ENCODE peak calls at places on chromosome 2, in six cellular contexts. U is ovary, T is stomach, K is H1, G is A549, N is upper lobe of left lung. Y is an unnamed sample.

GRCh38 chr2:14072338-14072737 is 560.2 kb upstream of the LRATD1 start:
- DNase-seq in T (no peak), G (no peak), N (no peak), U (no peak), K (no peak), Y (no peak)

GRCh38 chr2:8168876-8169275 is 513.0 kb upstream of the ID2 start:
- DNase-seq in U (no peak), T (no peak), G (no peak), N (no peak), K (no peak), Y (no peak)

GRCh38 chr2:29000481-29000880 is 19.4 kb downstream of the TOGARAM2 start:
- DNase-seq in N (no peak), G (no peak), U (no peak), K (no peak), T (peak), Y (no peak)

GRCh38 chr2:240759454-240759853 is 60.6 kb downstream of the KIF1A start:
- DNase-seq in K (no peak), T (no peak), U (no peak), G (no peak), N (no peak), Y (no peak)

GRCh38 chr2:199977984-199978415 is 22.6 kb downstream of the MAIP1 start:
- DNase-seq in T (no peak), U (no peak), K (no peak), G (no peak), N (no peak), Y (no peak)

GRCh38 chr2:176110975-176111663 is 4.0 kb downstream of the HOXD11 start:
- DNase-seq in G (peak), N (no peak), K (no peak), U (peak), T (no peak), Y (peak)

GRCh38 chr2:229339613-229340012 is 68.5 kb upstream of the PID1 start:
- DNase-seq in K (no peak), N (no peak), T (no peak), G (no peak), U (no peak), Y (no peak)

GRCh38 chr2:108396845-108397244 is 19.1 kb downstream of the SULT1C4 start:
- DNase-seq in G (no peak), K (no peak), T (no peak), U (no peak), N (no peak), Y (no peak)

GRCh38 chr2:216404010-216404618 is 8.2 kb upstream of the SMARCAL1 start:
- DNase-seq in T (peak), K (no peak), G (peak), U (no peak), N (no peak), Y (peak)

GRCh38 chr2:26178746-26179436 is 6.0 kb downstream of the GAREM2 start:
- DNase-seq in T (peak), G (no peak), K (no peak), U (no peak), N (peak), Y (no peak)
- H3K27ac ChIP-seq in T (no peak), G (peak), K (peak), U (no peak), N (no peak), Y (no peak)

GRCh38 chr2:97995026-97995733 is 568 bp downstream of the TMEM131 start:
- DNase-seq in N (no peak), K (no peak), U (no peak), G (peak), T (peak), Y (peak)
- TF ChIP-seq POLR2A in N (no peak), K (no peak), U (no peak), G (peak), T (no peak), Y (no peak)

GRCh38 chr2:84904717-84905174 is 710 bp upstream of the TMSB10 start:
- DNase-seq in K (no peak), G (no peak), N (no peak), T (peak), U (peak), Y (peak)
- TF ChIP-seq EP300 in K (no peak), G (no peak), N (peak), T (peak), U (no peak), Y (peak)

GRCh38 chr2:136134126-136134525 is 16.2 kb upstream of the CXCR4 start:
- DNase-seq in K (no peak), U (no peak), N (no peak), T (no peak), G (no peak), Y (no peak)

GRCh38 chr2:136131961-136132839 is 14.3 kb upstream of the CXCR4 start:
- DNase-seq in G (no peak), N (no peak), U (no peak), T (peak), K (no peak), Y (no peak)

GRCh38 chr2:136135462-136135861 is 17.5 kb upstream of the CXCR4 start:
- DNase-seq in G (no peak), U (no peak), T (no peak), K (no peak), N (no peak), Y (no peak)

GRCh38 chr2:136131484-136131960 is 13.6 kb upstream of the CXCR4 start:
- DNase-seq in U (no peak), G (no peak), K (no peak), T (no peak), N (no peak), Y (no peak)

DNA sequence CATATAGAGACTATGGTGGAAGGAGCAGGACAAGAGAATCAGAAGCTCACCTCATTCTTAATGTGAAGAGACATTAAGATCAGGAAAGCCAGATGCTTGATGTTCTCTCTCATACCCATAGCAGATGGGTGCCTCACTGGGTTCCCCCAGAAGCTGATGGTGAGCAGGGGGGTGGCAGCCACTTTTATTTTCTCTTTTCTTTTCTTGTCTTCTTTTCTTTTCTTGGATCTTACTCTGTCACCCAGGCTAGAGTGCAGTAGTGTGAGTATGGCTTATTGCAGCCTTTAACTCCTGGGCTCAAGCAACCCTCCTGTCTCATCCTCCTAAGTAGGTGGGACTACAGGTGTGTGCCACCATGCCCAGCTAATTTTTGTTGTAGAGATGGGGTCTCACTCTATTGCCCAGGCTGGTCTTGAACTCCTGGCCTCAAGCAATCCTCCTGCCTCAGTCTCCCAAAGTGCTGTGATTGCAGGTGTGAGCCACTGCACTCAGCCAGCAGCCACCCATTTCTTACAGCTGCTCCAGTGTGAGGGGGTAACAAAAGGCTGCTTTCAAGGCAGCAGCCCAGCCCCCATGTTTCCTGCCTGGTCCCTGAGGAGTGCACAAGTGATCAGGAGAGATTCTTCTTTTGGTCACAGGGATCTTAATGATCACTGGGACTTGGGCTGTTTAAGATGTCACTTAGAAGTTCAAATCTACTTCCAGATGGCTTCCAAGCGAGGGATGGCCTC is 15.1 kb upstream of the CXCR4 start:
- DNase-seq in N (no peak), K (no peak), U (no peak), G (no peak), T (no peak), Y (no peak)
- H3K27ac ChIP-seq in N (no peak), K (no peak), U (no peak), G (no peak), T (peak), Y (no peak)

GRCh38 chr2:241859436-241860183 is 916 bp upstream of the PDCD1 start:
- DNase-seq in K (no peak), N (peak), U (peak), G (no peak), T (no peak), Y (peak)
- TF ChIP-seq POLR2A in K (no peak), N (no peak), U (peak), G (no peak), T (no peak), Y (no peak)

GRCh38 chr2:189409647-189410046 is 31.6 kb upstream of the WDR75 start:
- DNase-seq in N (no peak), K (no peak), U (no peak), T (no peak), G (no peak), Y (no peak)
- TF ChIP-seq EP300 in N (no peak), K (no peak), U (no peak), T (no peak), G (no peak), Y (no peak)

DNA sequence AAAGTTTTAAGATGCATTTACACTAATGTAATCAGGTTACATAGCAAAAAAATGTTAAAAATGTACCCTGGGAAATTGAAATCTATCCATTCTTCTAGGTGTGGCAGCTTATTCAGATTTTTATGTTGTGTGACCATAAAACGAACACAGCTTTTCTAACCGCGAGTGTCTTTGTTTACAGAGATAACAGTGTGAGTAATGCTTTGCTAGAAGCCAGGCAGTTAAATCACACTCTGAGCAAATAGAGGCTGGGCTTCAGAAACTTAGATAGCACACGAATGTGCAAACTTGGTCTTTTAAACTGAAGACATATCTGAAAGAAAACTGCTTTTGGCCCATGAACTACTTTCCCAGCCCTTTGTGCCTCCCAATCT is 116.1 kb downstream of the SPTBN1 start:
- DNase-seq in N (no peak), G (peak), U (no peak), K (no peak), T (no peak), Y (no peak)
- H3K27ac ChIP-seq in N (peak), G (peak), U (peak), K (no peak), T (peak), Y (peak)

DNA sequence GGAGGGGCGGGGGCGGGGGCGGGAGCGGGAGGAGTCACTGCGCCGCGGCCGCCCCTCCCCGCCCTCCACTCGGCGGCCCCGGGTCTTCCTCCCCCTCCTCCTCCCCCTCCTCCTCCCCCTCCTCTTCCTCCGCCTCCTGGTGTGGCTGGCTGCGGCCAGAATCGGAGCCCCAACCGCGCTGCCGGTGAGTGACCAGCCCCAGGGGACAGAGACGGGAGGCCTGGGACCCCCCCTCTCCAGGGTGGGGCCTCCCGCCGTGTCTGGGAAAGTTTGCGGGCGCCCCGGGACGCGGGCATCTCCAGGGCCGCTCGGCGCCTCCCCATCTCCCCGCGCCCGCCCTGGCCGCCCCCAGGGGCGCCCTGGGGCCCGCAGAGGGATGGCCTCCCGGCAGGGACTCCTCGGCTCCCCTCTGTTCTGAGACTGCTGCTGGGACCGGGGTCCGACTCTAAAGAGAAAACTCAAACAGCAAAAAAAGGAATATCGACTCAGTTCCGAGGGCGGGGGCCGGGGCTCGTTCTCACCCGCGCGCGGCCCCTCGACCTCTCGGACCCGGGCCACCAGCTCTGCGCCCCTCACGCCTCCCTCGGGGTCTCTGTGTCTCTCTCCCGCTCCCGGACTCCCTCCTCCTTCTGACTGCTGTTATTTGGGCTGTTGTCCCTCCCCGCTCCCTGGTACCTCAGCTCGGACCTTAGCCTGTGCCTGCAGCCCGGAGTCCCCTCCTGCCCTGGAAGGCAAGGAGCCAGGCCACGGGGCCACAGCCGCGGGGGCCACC is at the start of gene STON1:
- DNase-seq in N (peak), U (peak), T (peak), G (peak), K (no peak), Y (no peak)
- TF ChIP-seq POLR2A in N (no peak), U (no peak), T (no peak), G (no peak), K (no peak), Y (peak)

GRCh38 chr2:69725706-69726360 is 16.1 kb upstream of the ANXA4 start:
- DNase-seq in U (no peak), N (no peak), K (no peak), T (no peak), G (no peak), Y (no peak)

GRCh38 chr2:69723791-69724190 is 18.1 kb upstream of the ANXA4 start:
- DNase-seq in T (no peak), K (no peak), N (peak), G (no peak), U (no peak), Y (no peak)

GRCh38 chr2:69720404-69720803 is 21.5 kb upstream of the ANXA4 start:
- DNase-seq in K (no peak), G (no peak), T (no peak), U (no peak), N (no peak), Y (no peak)

GRCh38 chr2:69720922-69721491 is 20.9 kb upstream of the ANXA4 start:
- DNase-seq in T (no peak), K (no peak), G (no peak), U (no peak), N (peak), Y (no peak)

DNA sequence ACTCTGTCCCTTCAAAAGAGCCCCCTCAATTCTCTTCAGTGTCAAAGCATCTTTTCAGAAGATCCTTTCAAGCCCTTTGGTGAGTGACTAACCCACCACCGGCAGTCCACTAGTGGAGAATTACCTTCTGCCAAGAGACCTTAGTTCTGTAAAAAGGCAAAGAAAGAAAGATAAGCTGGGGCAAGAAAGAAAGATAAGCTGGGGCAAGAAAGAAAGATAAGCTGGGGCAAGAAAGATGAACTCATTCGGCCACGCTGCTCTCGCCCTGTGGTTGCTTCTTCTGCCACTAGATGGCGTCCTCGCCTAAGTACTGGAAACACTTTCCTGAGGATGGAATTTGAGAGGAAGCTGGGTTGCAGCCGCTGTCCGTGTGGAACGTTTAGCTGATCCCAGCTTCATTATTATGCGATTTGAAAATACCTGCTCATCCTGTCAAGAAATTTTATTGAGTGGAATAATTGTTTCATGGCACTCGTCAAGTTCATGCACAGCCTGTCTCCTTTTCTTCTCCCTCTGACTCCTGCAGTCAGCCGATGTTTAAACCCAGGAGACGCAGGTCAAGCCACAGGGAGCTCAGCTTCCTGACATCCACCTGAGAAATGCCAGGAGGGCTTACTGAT is 17.3 kb upstream of the ANXA4 start:
- DNase-seq in G (peak), T (peak), K (peak), U (peak), N (no peak), Y (peak)
- TF ChIP-seq EP300 in G (no peak), T (no peak), K (no peak), U (no peak), N (no peak), Y (peak)